ENCODE peak calls at places on chromosomes 1 and 21, in eight cellular contexts. Z is epithelial cell of esophagus, H is fibroblast of lung, R is left ventricle myocardium inferior, U is GM23248, N is ovary, D is H7, L is heart left ventricle. K is an unnamed sample.

GRCh38 chr1:45752441-45753052 is 2.1 kb upstream of the IPP start:
- DNase-seq in D (no peak), L (no peak), H (peak), R (no peak), N (no peak), Z (peak), U (peak), K (peak)

GRCh38 chr1:202135221-202135721 is 9.3 kb downstream of the ARL8A start:
- DNase-seq in U (peak), N (peak), H (peak), L (peak), D (peak), Z (peak), R (peak), K (peak)

GRCh38 chr1:97647776-97648175 is 273.1 kb downstream of the DPYD start:
- DNase-seq in N (no peak), R (no peak), D (no peak), H (peak), Z (peak), U (peak), L (no peak), K (peak)

GRCh38 chr1:12513176-12513575 is 104.8 kb downstream of the DHRS3 start:
- DNase-seq in L (no peak), N (no peak), Z (no peak), D (no peak), H (no peak), U (no peak), R (no peak), K (no peak)

GRCh38 chr1:30525980-30526651 is 197.3 kb downstream of the MATN1 start:
- DNase-seq in U (peak), D (no peak), N (no peak), R (peak), L (peak), Z (peak), H (peak), K (peak)

GRCh38 chr1:148315081-148315811 is 163.2 kb upstream of the NBPF11 start:
- DNase-seq in U (peak), R (no peak), N (no peak), D (no peak), L (no peak), Z (peak), H (peak), K (peak)

GRCh38 chr1:212284332-212284743 is 872 bp upstream of the PPP2R5A start:
- DNase-seq in H (peak), L (no peak), U (peak), Z (no peak), N (no peak), D (no peak), R (no peak), K (peak)

GRCh38 chr1:32200226-32201010 is at the start of gene CCDC28B:
- DNase-seq in N (peak), L (peak), H (peak), Z (peak), U (peak), D (peak), R (peak), K (peak)

GRCh38 chr1:76625887-76626286 is 241.4 kb upstream of the ST6GALNAC5 start:
- DNase-seq in Z (no peak), H (no peak), N (no peak), U (no peak), D (no peak), L (no peak), R (no peak), K (no peak)

GRCh38 chr1:180177931-180178330 is 23.3 kb downstream of the QSOX1 start:
- DNase-seq in R (no peak), U (no peak), H (no peak), D (no peak), Z (no peak), N (no peak), L (no peak), K (no peak)

GRCh38 chr1:170583186-170583585 is 51.2 kb downstream of the GORAB start:
- DNase-seq in L (no peak), N (no peak), H (no peak), R (no peak), D (no peak), U (no peak), Z (peak), K (no peak)

GRCh38 chr1:185861630-185862029 is 127.4 kb downstream of the HMCN1 start:
- DNase-seq in U (peak), L (no peak), Z (no peak), N (no peak), H (peak), R (no peak), D (no peak), K (no peak)

GRCh38 chr1:29878501-29878900 is 642.2 kb downstream of the PTPRU start:
- DNase-seq in R (no peak), D (no peak), N (no peak), Z (no peak), H (no peak), U (no peak), L (no peak), K (no peak)

GRCh38 chr1:206717237-206717989 is 32.7 kb downstream of the MAPKAPK2 start:
- DNase-seq in H (no peak), Z (no peak), D (no peak), R (no peak), L (peak), N (no peak), U (no peak), K (no peak)

GRCh38 chr1:160494620-160495019 is 28.4 kb downstream of the SLAMF6 start:
- DNase-seq in N (no peak), H (no peak), Z (no peak), U (no peak), R (no peak), D (no peak), L (no peak), K (no peak)

GRCh38 chr1:212368073-212368484 is 46.6 kb downstream of the PACC1 start:
- DNase-seq in N (no peak), L (no peak), H (peak), U (peak), Z (peak), R (no peak), D (peak), K (peak)

GRCh38 chr1:238660849-238661248 is 725.5 kb upstream of the CHRM3 start:
- DNase-seq in D (no peak), Z (no peak), U (no peak), L (no peak), H (peak), N (no peak), R (no peak), K (no peak)

GRCh38 chr1:5273280-5274003 is 619.0 kb downstream of the AJAP1 start:
- DNase-seq in N (no peak), Z (no peak), D (no peak), R (no peak), L (no peak), H (no peak), U (no peak), K (no peak)

GRCh38 chr1:107362468-107362867 is 221.6 kb downstream of the NTNG1 start:
- DNase-seq in Z (no peak), U (no peak), D (no peak), L (no peak), R (no peak), H (no peak), N (no peak), K (no peak)

GRCh38 chr1:94622757-94623156 is 81.2 kb upstream of the F3 start:
- DNase-seq in L (no peak), R (no peak), D (peak), Z (peak), H (peak), N (no peak), U (peak), K (peak)

GRCh38 chr1:206967096-206967851 is 3.0 kb downstream of the FCAMR start:
- DNase-seq in L (no peak), D (no peak), H (peak), Z (no peak), N (no peak), R (no peak), U (peak), K (peak)

GRCh38 chr1:189141056-189141455 is 1336.6 kb downstream of the BRINP3 start:
- DNase-seq in H (no peak), D (no peak), U (no peak), R (no peak), N (no peak), Z (peak), L (no peak), K (no peak)

GRCh38 chr1:229237320-229237719 is 33.6 kb upstream of the RAB4A start:
- DNase-seq in L (no peak), R (no peak), H (no peak), U (no peak), N (no peak), D (no peak), Z (no peak), K (no peak)

GRCh38 chr21:37877888-37878684 is 38.2 kb downstream of the KCNJ6 start:
- DNase-seq in N (no peak), L (no peak), D (no peak), R (no peak), H (no peak), Z (no peak), U (no peak), K (no peak)

GRCh38 chr21:45823100-45823681 is 158.4 kb upstream of the COL6A1 start:
- DNase-seq in D (no peak), N (no peak), Z (no peak), R (no peak), H (no peak), L (no peak), U (no peak), K (no peak)

GRCh38 chr1:145892486-145893087 is 6.9 kb upstream of the ANKRD35 start:
- DNase-seq in H (peak), U (peak), Z (no peak), L (no peak), R (no peak), N (no peak), D (no peak), K (peak)

GRCh38 chr21:14862794-14863720 is 201.7 kb downstream of the NRIP1 start:
- DNase-seq in L (no peak), N (no peak), U (peak), Z (peak), R (no peak), H (no peak), D (no peak), K (no peak)

GRCh38 chr1:2650967-2651645 is 18.3 kb upstream of the MMEL1 start:
- DNase-seq in N (peak), Z (no peak), D (no peak), U (no peak), H (no peak), L (peak), R (peak), K (no peak)

GRCh38 chr1:24150228-24151174 is 7.6 kb upstream of the IL22RA1 start:
- DNase-seq in U (peak), R (peak), H (peak), N (peak), L (peak), Z (peak), D (peak), K (peak)
- H3K4me3 ChIP-seq in U (peak), R (peak), H (no peak), N (no peak), L (peak), Z (peak), D (peak), K (peak)

GRCh38 chr1:201001962-201002361 is 21.6 kb downstream of the KIF21B start:
- DNase-seq in R (no peak), L (no peak), N (no peak), D (no peak), U (no peak), Z (no peak), H (no peak), K (no peak)
- H3K4me3 ChIP-seq in R (no peak), L (no peak), N (no peak), D (no peak), U (no peak), Z (no peak), H (no peak), K (no peak)

DNA sequence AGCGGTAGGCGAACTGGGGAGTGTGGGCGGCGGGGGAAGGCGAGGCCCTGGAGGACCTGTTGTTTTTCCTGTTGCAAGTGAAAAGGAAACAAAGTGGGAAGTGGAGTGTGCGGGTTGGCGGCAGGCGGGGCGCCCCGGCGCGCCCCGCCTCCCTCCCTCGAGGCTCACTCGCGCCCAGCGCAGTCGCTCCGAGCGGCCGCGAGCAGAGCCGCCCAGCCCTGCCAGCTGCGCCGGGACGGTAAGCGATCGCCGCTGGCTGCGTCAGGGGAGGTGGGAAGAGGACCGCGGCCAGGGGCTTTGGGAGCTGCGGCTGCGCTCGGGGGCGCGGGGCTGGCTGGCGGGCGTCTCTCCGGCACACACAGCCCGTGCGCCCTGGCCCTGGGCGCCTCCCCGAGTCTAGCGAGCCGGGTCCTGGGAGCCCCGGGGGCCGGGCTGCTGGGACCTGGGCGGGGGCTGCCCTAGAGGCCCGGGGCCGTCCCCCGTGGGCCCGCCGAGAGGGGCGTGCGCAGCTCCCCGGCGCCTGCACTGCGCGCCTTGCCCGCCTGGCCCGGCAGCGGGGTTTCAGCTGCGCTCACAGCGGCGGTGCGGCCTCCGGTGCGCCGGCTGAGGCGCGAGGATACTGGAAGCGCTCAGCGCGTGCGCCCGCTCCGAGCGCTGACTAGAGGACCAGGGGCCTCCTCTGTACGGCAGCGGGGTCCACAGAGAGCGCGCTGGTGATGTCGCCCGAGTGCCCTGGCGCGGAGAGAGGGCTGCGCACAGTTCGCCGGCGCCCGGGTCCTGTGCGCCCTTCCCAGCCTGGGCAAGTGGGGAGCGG is at the start of gene PIK3CD:
- DNase-seq in H (peak), D (peak), Z (peak), U (peak), R (peak), N (no peak), L (no peak), K (peak)
- H3K4me3 ChIP-seq in H (peak), D (peak), Z (peak), U (peak), R (peak), N (peak), L (peak), K (peak)

GRCh38 chr1:205319081-205320018 is 2.2 kb downstream of the NUAK2 start:
- DNase-seq in Z (peak), L (peak), H (peak), R (peak), U (peak), D (no peak), N (peak), K (peak)

GRCh38 chr1:205324781-205325180 is 3.2 kb upstream of the NUAK2 start:
- DNase-seq in U (peak), H (peak), R (no peak), L (no peak), N (no peak), Z (no peak), D (peak), K (peak)

GRCh38 chr1:205321109-205321958 is at the start of gene NUAK2:
- DNase-seq in L (peak), N (peak), H (peak), R (peak), D (peak), Z (peak), U (peak), K (peak)

GRCh38 chr1:205323794-205324193 is 2.2 kb upstream of the NUAK2 start:
- DNase-seq in U (no peak), N (no peak), R (no peak), Z (no peak), L (no peak), D (no peak), H (no peak), K (no peak)

DNA sequence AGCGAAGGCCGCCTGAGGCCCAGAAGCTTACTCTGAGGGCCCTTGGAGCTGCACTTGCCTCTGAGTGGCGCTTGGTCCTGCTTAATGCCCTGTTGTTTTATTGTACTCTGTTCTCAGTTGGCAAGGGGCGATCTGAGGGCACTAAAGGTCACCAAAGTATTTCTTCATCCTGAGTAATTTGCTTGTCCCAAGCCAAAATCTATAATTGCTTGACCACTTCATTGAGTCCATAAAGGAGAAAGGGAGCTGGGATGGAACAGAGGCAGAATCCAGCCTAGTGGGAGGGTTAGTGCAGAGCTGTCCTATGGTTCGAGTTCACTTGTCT is 376 bp upstream of the NUAK2 start:
- DNase-seq in U (no peak), R (no peak), H (no peak), L (no peak), Z (no peak), D (no peak), N (no peak), K (no peak)
- H3K4me3 ChIP-seq in U (peak), R (peak), H (no peak), L (peak), Z (peak), D (no peak), N (peak), K (peak)

GRCh38 chr1:150560011-150560438 is 10.8 kb downstream of the ADAMTSL4 start:
- DNase-seq in H (no peak), L (peak), U (peak), N (peak), D (peak), Z (peak), R (peak), K (peak)

GRCh38 chr1:150558328-150558727 is 9.1 kb downstream of the ADAMTSL4 start:
- DNase-seq in U (no peak), D (no peak), Z (no peak), R (no peak), H (no peak), N (peak), L (no peak), K (no peak)

GRCh38 chr1:150558761-150559626 is 9.8 kb downstream of the ADAMTSL4 start:
- DNase-seq in Z (no peak), R (peak), N (peak), U (peak), D (no peak), H (no peak), L (peak), K (no peak)

GRCh38 chr1:150560576-150560975 is 11.4 kb downstream of the ADAMTSL4 start:
- DNase-seq in U (no peak), N (no peak), H (no peak), R (no peak), L (no peak), Z (no peak), D (peak), K (no peak)

DNA sequence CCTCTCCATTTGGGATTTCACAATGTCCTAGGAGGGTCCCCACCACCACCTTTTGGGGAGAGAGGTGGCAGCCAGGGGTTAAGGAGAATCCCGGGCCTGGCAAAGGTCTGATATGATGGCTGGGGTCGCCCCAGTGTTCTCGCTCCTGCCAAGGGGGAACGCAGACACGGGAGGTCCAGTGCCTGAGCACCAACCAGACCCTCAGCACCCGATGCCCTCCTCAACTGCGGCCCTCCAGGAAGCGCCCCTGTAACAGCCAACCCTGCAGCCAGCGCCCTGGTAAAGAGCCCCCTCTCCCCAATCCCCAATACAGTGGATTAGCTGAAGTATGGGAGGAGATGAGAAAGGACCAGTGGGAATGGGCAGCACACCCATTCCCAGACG is 10.4 kb downstream of the ADAMTSL4 start:
- DNase-seq in D (no peak), N (peak), H (no peak), U (no peak), L (no peak), R (no peak), Z (no peak), K (no peak)
- H3K4me3 ChIP-seq in D (no peak), N (no peak), H (no peak), U (no peak), L (no peak), R (peak), Z (no peak), K (no peak)

GRCh38 chr1:27038020-27038419 is 25.4 kb upstream of the TENT5B start:
- DNase-seq in L (no peak), R (no peak), H (no peak), D (no peak), U (no peak), Z (no peak), N (no peak), K (no peak)
- H3K4me3 ChIP-seq in L (no peak), R (no peak), H (no peak), D (no peak), U (no peak), Z (no peak), N (no peak), K (no peak)

K was measured in AG10803.